ENCODE peak calls at places on chromosomes 11 and 22, in eight cellular contexts. S is AG04450, B is stomach, D is upper lobe of right lung, R is brain microvascular endothelial cell, G is Peyer's patch, W is neural progenitor cell, F is SK-N-SH. U is an unnamed sample.

GRCh38 chr11:12179019-12179418 is 68.6 kb downstream of the MICAL2 start:
- DNase-seq in B (peak; percentile 79), R (no peak), F (no peak), S (no peak), G (peak; percentile 66), W (no peak), D (peak; percentile 80), U (no peak)

GRCh38 chr11:35588627-35589026 is 29.6 kb upstream of the FJX1 start:
- DNase-seq in D (no peak), W (no peak), F (no peak), B (no peak), R (peak; percentile 59), S (no peak), G (no peak), U (no peak)

GRCh38 chr22:20233351-20234313 is 34.5 kb downstream of the RTN4R start:
- DNase-seq in R (no peak), S (no peak), B (no peak), G (no peak), D (no peak), W (no peak), F (no peak), U (no peak)

GRCh38 chr22:20799449-20799848 is 25.5 kb downstream of the SERPIND1 start:
- DNase-seq in S (no peak), B (no peak), F (no peak), W (no peak), G (no peak), R (no peak), D (no peak), U (no peak)

GRCh38 chr11:17730608-17731462 is 3.7 kb upstream of the KCNC1 start:
- DNase-seq in G (peak; percentile 83), W (peak; percentile 88), R (peak; percentile 57), S (peak; percentile 33), D (peak; percentile 81), B (peak; percentile 93), F (peak; percentile 89), U (no peak)

GRCh38 chr22:35299217-35299716 is 427 bp upstream of the TOM1 start:
- DNase-seq in W (no peak), G (no peak), R (no peak), F (peak; percentile 60), B (no peak), D (no peak), S (no peak), U (no peak)

GRCh38 chr22:49482811-49483210 is 344.9 kb downstream of the BRD1 start:
- DNase-seq in R (no peak), G (no peak), S (no peak), B (no peak), D (no peak), W (no peak), F (no peak), U (no peak)

GRCh38 chr22:27647540-27647939 is 154.0 kb downstream of the MN1 start:
- DNase-seq in F (no peak), G (no peak), S (no peak), D (no peak), W (no peak), R (no peak), B (peak; percentile 36), U (no peak)

GRCh38 chr11:126359431-126360048 is 4.1 kb downstream of the ST3GAL4 start:
- DNase-seq in D (peak; percentile 76), S (no peak), F (peak; percentile 86), G (no peak), R (no peak), W (no peak), B (no peak), U (peak; percentile 90)
- H3K27ac ChIP-seq in D (peak overlapping the region; percentile 1), S (no peak overlapping the region), F (peak overlapping the region; percentile 58), G (no peak overlapping the region), R (no peak overlapping the region), W (no peak overlapping the region), B (no peak overlapping the region), U (peak overlapping the region; percentile 88)

GRCh38 chr11:61370349-61371005 is 8.3 kb downstream of the TMEM138 start:
- DNase-seq in R (no peak), S (no peak), B (no peak), W (no peak), F (no peak), D (no peak), G (no peak), U (no peak)
- H3K27ac ChIP-seq in R (peak overlapping the region; percentile 88), S (peak overlapping the region; percentile 84), B (no peak overlapping the region), W (no peak overlapping the region), F (no peak overlapping the region), D (peak overlapping the region; percentile 68), G (peak overlapping the region; percentile 12), U (peak overlapping the region; percentile 68)

GRCh38 chr11:130074736-130075135 is 5.0 kb downstream of the APLP2 start:
- DNase-seq in S (no peak), W (no peak), B (no peak), D (no peak), R (no peak), G (no peak), F (no peak), U (no peak)

GRCh38 chr11:130076774-130077481 is 7.2 kb downstream of the APLP2 start:
- DNase-seq in D (no peak), B (no peak), S (no peak), G (no peak), R (no peak), F (peak; percentile 39), W (peak; percentile 24), U (no peak)

GRCh38 chr11:130077671-130078468 is 8.2 kb downstream of the APLP2 start:
- DNase-seq in G (no peak), S (no peak), W (no peak), D (no peak), B (no peak), F (no peak), R (no peak), U (no peak)
- H3K27ac ChIP-seq in G (no peak overlapping the region), S (no peak overlapping the region), W (no peak overlapping the region), D (no peak overlapping the region), B (no peak overlapping the region), F (no peak overlapping the region), R (no peak overlapping the region), U (no peak overlapping the region)

GRCh38 chr11:67410369-67410831 is 5.1 kb upstream of the CARNS1 start:
- DNase-seq in D (no peak), G (no peak), W (no peak), S (no peak), F (no peak), B (no peak), R (no peak), U (no peak)
- H3K27ac ChIP-seq in D (no peak overlapping the region), G (peak overlapping the region; percentile 87), W (no peak overlapping the region), S (no peak overlapping the region), F (no peak overlapping the region), B (no peak overlapping the region), R (no peak overlapping the region), U (no peak overlapping the region)

GRCh38 chr22:46061124-46061410 is 84.1 kb upstream of the WNT7B start:
- DNase-seq in F (no peak), W (no peak), S (no peak), D (peak; percentile 21), B (no peak), R (no peak), G (no peak), U (no peak)
- H3K27ac ChIP-seq in F (peak overlapping the region; percentile 79), W (no peak overlapping the region), S (no peak overlapping the region), D (peak overlapping the region; percentile 56), B (peak overlapping the region; percentile 40), R (no peak overlapping the region), G (no peak overlapping the region), U (peak overlapping the region; percentile 100)

GRCh38 chr11:128621491-128622136 is 34.3 kb upstream of the ETS1 start:
- DNase-seq in W (no peak), B (no peak), G (no peak), R (peak; percentile 98), F (no peak), S (peak; percentile 83), D (no peak), U (no peak)
- H3K27ac ChIP-seq in W (no peak overlapping the region), B (no peak overlapping the region), G (no peak overlapping the region), R (peak overlapping the region; percentile 85), F (no peak overlapping the region), S (peak overlapping the region; percentile 73), D (no peak overlapping the region), U (peak overlapping the region; percentile 84)

DNA sequence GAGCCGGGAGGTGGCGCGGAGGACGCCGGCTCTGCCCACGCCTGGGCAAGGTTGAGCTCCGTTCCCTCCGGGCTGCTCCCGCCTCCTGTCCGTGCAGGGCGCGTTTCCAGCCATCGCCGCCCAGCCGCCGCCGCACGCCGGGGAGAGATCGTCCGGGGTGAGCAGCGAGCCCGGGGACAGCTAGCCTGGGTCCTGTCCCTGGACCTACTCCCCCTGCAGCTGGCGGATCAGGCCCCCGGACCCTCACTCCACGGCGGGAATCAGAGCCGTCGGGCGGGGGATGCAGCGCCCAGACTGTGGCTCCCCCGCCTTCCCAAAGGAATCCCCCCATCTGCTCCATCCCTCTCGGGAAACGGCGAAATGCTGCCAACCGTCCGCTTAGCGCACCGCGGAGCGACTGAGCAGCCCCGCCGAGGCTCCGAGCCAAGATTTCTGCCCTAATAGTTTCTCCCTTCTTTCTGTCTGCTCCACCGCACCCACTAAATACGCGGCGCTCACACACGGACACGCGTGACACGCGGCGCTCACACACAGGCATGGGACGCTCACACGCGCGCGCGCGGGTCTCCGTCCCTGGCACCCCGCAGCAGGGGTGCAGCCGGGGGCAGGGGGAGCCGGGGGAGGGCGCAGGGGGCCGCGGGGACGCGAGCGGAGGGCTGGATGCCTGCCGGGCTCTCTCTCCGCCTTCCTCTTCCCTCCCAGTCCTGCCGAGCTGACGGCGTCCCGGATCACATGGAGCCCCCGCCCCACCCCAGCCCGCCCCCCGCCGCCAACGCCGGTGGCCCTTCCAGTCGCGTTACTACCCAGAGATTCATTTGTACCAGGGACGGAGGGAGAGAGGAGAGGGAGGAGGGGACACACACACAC is at the start of gene KCNJ5:
- DNase-seq in G (peak; percentile 65), S (no peak), W (peak; percentile 72), B (peak; percentile 56), R (no peak), D (peak; percentile 80), F (peak; percentile 84), U (no peak)
- H3K27ac ChIP-seq in G (no peak within 1 kb of the TSS), S (peak within 1 kb of the TSS; percentile 11), W (no peak within 1 kb of the TSS), B (peak within 1 kb of the TSS; percentile 65), R (no peak within 1 kb of the TSS), D (peak within 1 kb of the TSS; percentile 58), F (no peak within 1 kb of the TSS), U (no peak within 1 kb of the TSS)

DNA sequence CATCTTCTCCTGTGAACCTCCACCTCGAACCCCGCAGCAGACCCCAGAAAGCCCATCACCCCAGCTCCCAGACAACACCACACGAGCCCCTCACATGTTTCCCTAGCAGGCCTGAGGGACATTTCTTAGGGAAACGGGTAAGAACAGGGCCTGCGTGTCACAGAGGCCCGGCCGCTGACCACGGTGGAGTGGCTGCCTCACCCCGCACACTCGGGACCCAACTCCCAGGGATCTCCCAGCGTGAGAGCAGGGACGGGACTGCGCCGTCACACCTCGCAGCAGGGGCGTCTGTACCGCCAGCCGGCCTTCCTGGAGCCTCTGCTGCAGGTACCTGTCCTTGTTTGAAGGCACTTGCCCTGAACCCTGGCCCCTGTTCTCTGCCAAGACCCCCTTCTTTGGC is 10.2 kb downstream of the ATP5MGL start:
- DNase-seq in S (no peak), W (no peak), R (no peak), D (no peak), F (no peak), B (no peak), G (no peak), U (no peak)
- H3K27ac ChIP-seq in S (no peak overlapping the region), W (no peak overlapping the region), R (no peak overlapping the region), D (no peak overlapping the region), F (no peak overlapping the region), B (no peak overlapping the region), G (no peak overlapping the region), U (no peak overlapping the region)

DNA sequence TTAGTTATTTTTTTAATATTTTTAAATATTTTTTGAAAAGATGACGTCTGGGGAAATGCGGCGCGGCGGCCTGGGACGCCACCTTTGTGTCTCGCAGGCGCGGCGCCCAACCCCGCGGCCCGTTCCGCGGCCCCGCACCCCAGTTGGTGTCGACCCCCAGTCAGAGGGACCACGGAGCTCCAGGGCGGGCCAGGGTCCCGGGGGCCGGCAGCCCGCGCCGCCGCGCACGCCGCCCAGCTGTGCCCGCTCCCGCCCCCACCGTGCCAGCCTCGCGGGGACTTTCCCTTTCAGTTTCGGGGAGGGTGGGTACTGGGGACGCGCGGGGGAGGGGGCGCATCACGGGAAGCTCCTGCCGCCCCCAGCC is 1.6 kb downstream of the CCND1 start:
- DNase-seq in R (no peak), B (peak; percentile 52), S (no peak), W (peak; percentile 60), F (peak; percentile 57), G (peak; percentile 70), D (peak; percentile 79), U (no peak)
- H3K27ac ChIP-seq in R (peak overlapping the region; percentile 87), B (peak overlapping the region; percentile 84), S (peak overlapping the region; percentile 92), W (no peak overlapping the region), F (peak overlapping the region; percentile 94), G (peak overlapping the region; percentile 71), D (peak overlapping the region; percentile 90), U (peak overlapping the region; percentile 85)